ENCODE peak calls at places on chromosomes 4 and X, in six cellular contexts. E is cardiac muscle cell, F is left ventricle myocardium inferior, D is suprapubic skin, N is adrenal gland, P is A673. R is an unnamed sample.
A peak's percentile ranks its signal among the peaks of the same experiment; 100 is the strongest.

GRCh38 chr4:26829018-26829417 is 31.6 kb upstream of the STIM2 start:
- DNase-seq in E (no peak), F (no peak), D (no peak), N (no peak), P (no peak), R (no peak)

GRCh38 chr4:102586644-102587021 is 85.5 kb downstream of the NFKB1 start:
- DNase-seq in E (no peak), F (no peak), D (no peak), N (no peak), P (no peak), R (no peak)

GRCh38 chr4:11421116-11421515 is 7.6 kb downstream of the HS3ST1 start:
- DNase-seq in E (no peak), F (no peak), D (no peak), N (no peak), P (no peak), R (no peak)

GRCh38 chr4:117641519-117641918 is 392.8 kb upstream of the NDST3 start:
- DNase-seq in E (no peak), F (no peak), D (no peak), N (no peak), P (no peak), R (no peak)

GRCh38 chrX:150704030-150704613 is 10.9 kb downstream of the MTMR1 start:
- DNase-seq in E (no peak), F (no peak), D (no peak), N (peak; percentile 19), P (no peak), R (no peak)

GRCh38 chr4:108425988-108426387 is 194.4 kb upstream of the RPL34 start:
- DNase-seq in E (no peak), F (no peak), D (no peak), N (no peak), P (no peak), R (no peak)

GRCh38 chrX:19836337-19836736 is 51.1 kb downstream of the SH3KBP1 start:
- DNase-seq in E (no peak), F (no peak), D (no peak), N (no peak), P (no peak), R (peak; percentile 45)

GRCh38 chr4:73726000-73726399 is 14.4 kb upstream of the CXCL8 start:
- DNase-seq in E (no peak), F (no peak), D (no peak), N (peak; percentile 43), P (peak; percentile 28), R (no peak)

GRCh38 chr4:176261481-176261880 is 7.5 kb downstream of the ASB5 start:
- DNase-seq in E (no peak), F (no peak), D (no peak), N (no peak), P (no peak), R (no peak)

GRCh38 chrX:85963736-85964135 is 83.6 kb downstream of the CHM start:
- DNase-seq in E (no peak), F (no peak), D (no peak), N (peak; percentile 28), P (peak; percentile 10), R (no peak)

GRCh38 chrX:47200385-47201150 is 6.9 kb downstream of the UBA1 start:
- DNase-seq in E (no peak), F (peak; percentile 22), D (no peak), N (peak; percentile 70), P (no peak), R (no peak)

GRCh38 chrX:102765794-102766193 is 45.3 kb downstream of the GPRASP3 start:
- DNase-seq in E (no peak), F (no peak), D (no peak), N (peak; percentile 12), P (no peak), R (no peak)

GRCh38 chr4:187184513-187184912 is 460.9 kb upstream of the FAT1 start:
- DNase-seq in E (no peak), F (no peak), D (no peak), N (no peak), P (no peak), R (no peak)

GRCh38 chr4:84498203-84499026 is 677 bp downstream of the NKX6-1 start:
- DNase-seq in E (peak; percentile 49), F (no peak), D (no peak), N (peak; percentile 22), P (peak; percentile 50), R (no peak)

GRCh38 chrX:12610079-12610478 is 181.1 kb upstream of the PRPS2 start:
- DNase-seq in E (no peak), F (no peak), D (no peak), N (no peak), P (no peak), R (no peak)

GRCh38 chr4:66000500-66001117 is 330.3 kb upstream of the EPHA5 start:
- DNase-seq in E (peak; percentile 1), F (no peak), D (no peak), N (no peak), P (peak; percentile 6), R (no peak)

GRCh38 chr4:149911995-149912394 is 96.4 kb upstream of the IQCM start:
- DNase-seq in E (no peak), F (no peak), D (no peak), N (no peak), P (no peak), R (no peak)

GRCh38 chr4:188930822-188931221 is 791.6 kb downstream of the TRIML1 start:
- DNase-seq in E (no peak), F (no peak), D (no peak), N (no peak), P (peak; percentile 4), R (no peak)

GRCh38 chr4:172141025-172141424 is 327.8 kb downstream of the GALNTL6 start:
- DNase-seq in E (no peak), F (no peak), D (no peak), N (no peak), P (no peak), R (no peak)

GRCh38 chr4:163110442-163110841 is 56.2 kb downstream of the NAF1 start:
- DNase-seq in E (no peak), F (no peak), D (no peak), N (no peak), P (no peak), R (no peak)

GRCh38 chr4:163111588-163111987 is 55.1 kb downstream of the NAF1 start:
- DNase-seq in E (peak; percentile 35), F (no peak), D (no peak), N (no peak), P (peak; percentile 52), R (no peak)

GRCh38 chr4:163108614-163109013 is 58.1 kb downstream of the NAF1 start:
- DNase-seq in E (no peak), F (no peak), D (no peak), N (no peak), P (no peak), R (no peak)

GRCh38 chr4:163107754-163108153 is 58.9 kb downstream of the NAF1 start:
- DNase-seq in E (no peak), F (no peak), D (no peak), N (peak; percentile 7), P (peak; percentile 54), R (no peak)

DNA sequence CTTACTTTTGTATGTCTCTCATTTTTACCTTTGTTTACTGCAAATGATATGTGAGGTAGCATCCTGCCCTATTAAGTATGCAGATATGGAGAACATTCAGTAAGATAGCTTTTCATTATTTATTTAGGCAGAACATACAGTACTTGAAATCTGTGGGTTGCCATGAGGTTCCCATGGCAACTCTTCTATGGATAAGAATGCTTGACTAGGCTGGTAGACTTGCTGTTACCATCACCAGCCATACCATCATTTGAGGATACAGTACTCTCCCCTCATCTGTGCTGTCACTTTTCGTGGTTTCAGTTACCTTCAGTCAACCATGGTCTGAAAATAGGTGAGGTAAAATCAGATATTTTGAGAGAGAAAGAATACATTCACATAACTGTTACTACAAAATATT is 56.7 kb downstream of the NAF1 start:
- DNase-seq in E (no peak), F (no peak), D (no peak), N (no peak), P (no peak), R (no peak)
- TF ChIP-seq CTCF in E (no peak), F (no peak), D (no peak), N (no peak), P (no peak), R (no peak)

DNA sequence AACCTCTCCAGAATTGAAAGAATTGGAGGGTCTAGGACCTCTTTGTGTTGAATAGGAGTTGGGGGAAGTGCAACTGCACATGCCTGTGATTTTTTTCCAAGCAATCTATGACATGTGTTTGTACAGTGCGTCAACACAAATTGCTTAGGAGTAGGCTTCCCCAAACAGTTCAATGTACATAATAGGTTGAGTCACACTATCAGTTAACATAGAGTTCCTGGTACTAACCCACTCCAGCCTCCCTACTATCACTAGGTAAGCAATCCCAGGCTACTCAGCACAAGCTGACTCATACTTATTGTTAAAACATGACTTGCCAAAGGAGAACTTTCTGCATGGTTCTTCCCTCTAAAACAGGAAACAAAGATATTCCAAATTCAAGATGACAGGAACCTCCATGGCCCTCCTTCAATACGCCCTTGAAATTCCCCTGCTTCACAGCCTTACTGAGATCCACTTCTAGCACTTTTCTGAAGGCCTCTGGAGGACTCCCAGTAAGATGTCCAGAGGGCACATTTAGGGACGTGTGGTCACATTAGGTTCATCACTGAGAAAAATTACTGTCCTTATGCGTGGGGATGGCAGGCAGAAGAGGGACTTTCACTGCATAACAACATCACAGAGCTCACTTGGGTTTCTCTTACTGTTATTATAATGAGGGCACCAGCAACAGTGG is 8.4 kb upstream of the VSIG1 start:
- DNase-seq in E (no peak), F (no peak), D (no peak), N (no peak), P (no peak), R (no peak)
- H3K27ac ChIP-seq in E (no peak overlapping the region), F (no peak overlapping the region), D (no peak overlapping the region), N (no peak overlapping the region), P (no peak overlapping the region), R (no peak overlapping the region)

GRCh38 chr4:38413524-38414341 is 250.3 kb upstream of the KLF3 start:
- DNase-seq in E (no peak), F (no peak), D (no peak), N (no peak), P (no peak), R (no peak)

GRCh38 chr4:38409852-38410251 is 254.1 kb upstream of the KLF3 start:
- DNase-seq in E (no peak), F (no peak), D (no peak), N (no peak), P (no peak), R (no peak)

GRCh38 chr4:38411092-38411491 is 252.9 kb upstream of the KLF3 start:
- DNase-seq in E (no peak), F (no peak), D (no peak), N (no peak), P (no peak), R (no peak)

GRCh38 chr4:38414410-38414809 is 249.6 kb upstream of the KLF3 start:
- DNase-seq in E (no peak), F (no peak), D (no peak), N (no peak), P (no peak), R (no peak)

DNA sequence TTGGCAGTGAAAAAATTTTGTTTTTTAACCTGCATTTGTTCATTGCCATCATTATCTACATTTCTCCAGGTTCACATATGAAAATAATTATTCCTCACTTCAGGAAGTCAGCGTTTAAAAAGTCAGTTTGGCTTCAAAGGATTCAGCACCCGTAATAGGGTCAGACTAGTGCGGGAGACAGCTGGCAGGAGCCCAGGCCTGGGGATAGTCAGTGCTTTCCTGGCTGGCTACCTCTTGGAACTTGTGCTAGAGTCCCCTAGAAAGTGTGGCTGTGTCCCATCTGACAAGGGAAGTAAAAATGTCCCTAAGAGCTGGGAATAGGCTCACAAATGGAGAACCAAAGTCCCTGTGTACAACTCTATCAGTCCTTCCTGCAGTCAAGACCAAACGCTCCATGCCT is 251.9 kb upstream of the KLF3 start:
- DNase-seq in E (no peak), F (peak; percentile 26), D (no peak), N (peak; percentile 23), P (no peak), R (no peak)
- H3K4me3 ChIP-seq in E (no peak overlapping the region), F (no peak overlapping the region), D (no peak overlapping the region), N (no peak overlapping the region), P (no peak overlapping the region), R (no peak overlapping the region)

GRCh38 chr4:36235306-36235705 is 9.0 kb downstream of the ARAP2 start:
- DNase-seq in E (no peak), F (no peak), D (no peak), N (no peak), P (no peak), R (no peak)
- TF ChIP-seq CTCF in E (no peak), F (no peak), D (no peak), N (no peak), P (no peak), R (no peak)